ENCODE peak calls at places on chromosomes 1 and 21, in seven cellular contexts. One of them, this sample, is unnamed.

GRCh38 chr1:66400660-66401059 is 133.3 kb upstream of the SGIP1 start:
- DNase-seq in astrocyte: no peak
- DNase-seq in mucosa of gallbladder: no peak
- DNase-seq in stimulated activated CD8-positive, alpha-beta memory T cell treated with anti-CD3 and anti-CD28 coated beads, Interleukin-4, amount 100 ng/mL, for 1 hour: no peak
- DNase-seq in NCI-H1092: no peak
- DNase-seq in naive thymus-derived CD8-positive, alpha-beta T cell: no peak
- DNase-seq in T-helper 2 cell: peak
- DNase-seq in this sample: no peak

GRCh38 chr1:48661726-48662483 is 114.8 kb downstream of the BEND5 start:
- DNase-seq in mucosa of gallbladder: no peak
- DNase-seq in stimulated activated CD8-positive, alpha-beta memory T cell treated with anti-CD3 and anti-CD28 coated beads, Interleukin-4, amount 100 ng/mL, for 1 hour: no peak
- DNase-seq in naive thymus-derived CD8-positive, alpha-beta T cell: no peak
- DNase-seq in T-helper 2 cell: no peak
- DNase-seq in NCI-H1092: peak
- DNase-seq in astrocyte: no peak
- DNase-seq in this sample: no peak

GRCh38 chr1:158998781-158999161 is 10.9 kb upstream of the IFI16 start:
- DNase-seq in NCI-H1092: peak
- DNase-seq in naive thymus-derived CD8-positive, alpha-beta T cell: peak
- DNase-seq in stimulated activated CD8-positive, alpha-beta memory T cell treated with anti-CD3 and anti-CD28 coated beads, Interleukin-4, amount 100 ng/mL, for 1 hour: peak
- DNase-seq in astrocyte: peak
- DNase-seq in T-helper 2 cell: peak
- DNase-seq in mucosa of gallbladder: peak
- DNase-seq in this sample: peak

GRCh38 chr1:64469121-64469520 is 808 bp upstream of the CACHD1 start:
- DNase-seq in NCI-H1092: no peak
- DNase-seq in astrocyte: no peak
- DNase-seq in mucosa of gallbladder: no peak
- DNase-seq in naive thymus-derived CD8-positive, alpha-beta T cell: no peak
- DNase-seq in T-helper 2 cell: no peak
- DNase-seq in stimulated activated CD8-positive, alpha-beta memory T cell treated with anti-CD3 and anti-CD28 coated beads, Interleukin-4, amount 100 ng/mL, for 1 hour: no peak
- DNase-seq in this sample: peak

GRCh38 chr1:232635778-232636356 is 5.9 kb upstream of the SIPA1L2 start:
- DNase-seq in T-helper 2 cell: peak
- DNase-seq in mucosa of gallbladder: no peak
- DNase-seq in naive thymus-derived CD8-positive, alpha-beta T cell: no peak
- DNase-seq in astrocyte: peak
- DNase-seq in NCI-H1092: peak
- DNase-seq in stimulated activated CD8-positive, alpha-beta memory T cell treated with anti-CD3 and anti-CD28 coated beads, Interleukin-4, amount 100 ng/mL, for 1 hour: no peak
- DNase-seq in this sample: no peak

GRCh38 chr1:28329395-28330153 is 734 bp downstream of the MED18 start:
- DNase-seq in naive thymus-derived CD8-positive, alpha-beta T cell: no peak
- DNase-seq in mucosa of gallbladder: no peak
- DNase-seq in T-helper 2 cell: peak
- DNase-seq in NCI-H1092: no peak
- DNase-seq in stimulated activated CD8-positive, alpha-beta memory T cell treated with anti-CD3 and anti-CD28 coated beads, Interleukin-4, amount 100 ng/mL, for 1 hour: peak
- DNase-seq in astrocyte: peak
- DNase-seq in this sample: no peak

GRCh38 chr1:53145942-53146708 is 3.7 kb upstream of the SLC1A7 start:
- DNase-seq in T-helper 2 cell: no peak
- DNase-seq in astrocyte: peak
- DNase-seq in mucosa of gallbladder: peak
- DNase-seq in NCI-H1092: no peak
- DNase-seq in stimulated activated CD8-positive, alpha-beta memory T cell treated with anti-CD3 and anti-CD28 coated beads, Interleukin-4, amount 100 ng/mL, for 1 hour: no peak
- DNase-seq in naive thymus-derived CD8-positive, alpha-beta T cell: no peak
- DNase-seq in this sample: no peak

GRCh38 chr1:206847946-206848345 is 17.5 kb upstream of the IL20 start:
- DNase-seq in stimulated activated CD8-positive, alpha-beta memory T cell treated with anti-CD3 and anti-CD28 coated beads, Interleukin-4, amount 100 ng/mL, for 1 hour: no peak
- DNase-seq in naive thymus-derived CD8-positive, alpha-beta T cell: no peak
- DNase-seq in T-helper 2 cell: no peak
- DNase-seq in NCI-H1092: no peak
- DNase-seq in mucosa of gallbladder: no peak
- DNase-seq in astrocyte: no peak
- DNase-seq in this sample: no peak

GRCh38 chr1:204408074-204408507 is 3.5 kb downstream of the PPP1R15B start:
- DNase-seq in mucosa of gallbladder: peak
- DNase-seq in stimulated activated CD8-positive, alpha-beta memory T cell treated with anti-CD3 and anti-CD28 coated beads, Interleukin-4, amount 100 ng/mL, for 1 hour: no peak
- DNase-seq in naive thymus-derived CD8-positive, alpha-beta T cell: no peak
- DNase-seq in T-helper 2 cell: no peak
- DNase-seq in NCI-H1092: no peak
- DNase-seq in astrocyte: peak
- DNase-seq in this sample: peak

GRCh38 chr1:67347688-67348472 is 40.2 kb downstream of the IL12RB2 start:
- DNase-seq in T-helper 2 cell: peak
- DNase-seq in NCI-H1092: peak
- DNase-seq in astrocyte: peak
- DNase-seq in mucosa of gallbladder: peak
- DNase-seq in naive thymus-derived CD8-positive, alpha-beta T cell: no peak
- DNase-seq in stimulated activated CD8-positive, alpha-beta memory T cell treated with anti-CD3 and anti-CD28 coated beads, Interleukin-4, amount 100 ng/mL, for 1 hour: no peak
- DNase-seq in this sample: peak

GRCh38 chr1:187280051-187280450 is 451.3 kb downstream of the PLA2G4A start:
- DNase-seq in NCI-H1092: no peak
- DNase-seq in mucosa of gallbladder: no peak
- DNase-seq in naive thymus-derived CD8-positive, alpha-beta T cell: no peak
- DNase-seq in T-helper 2 cell: no peak
- DNase-seq in stimulated activated CD8-positive, alpha-beta memory T cell treated with anti-CD3 and anti-CD28 coated beads, Interleukin-4, amount 100 ng/mL, for 1 hour: no peak
- DNase-seq in astrocyte: no peak
- DNase-seq in this sample: no peak

GRCh38 chr21:24514081-24514733 is 1093.1 kb downstream of the MRPL39 start:
- DNase-seq in NCI-H1092: peak
- DNase-seq in astrocyte: no peak
- DNase-seq in naive thymus-derived CD8-positive, alpha-beta T cell: no peak
- DNase-seq in T-helper 2 cell: no peak
- DNase-seq in mucosa of gallbladder: no peak
- DNase-seq in stimulated activated CD8-positive, alpha-beta memory T cell treated with anti-CD3 and anti-CD28 coated beads, Interleukin-4, amount 100 ng/mL, for 1 hour: no peak
- DNase-seq in this sample: peak

GRCh38 chr1:161088587-161089110 is 709 bp downstream of the NECTIN4 start:
- DNase-seq in stimulated activated CD8-positive, alpha-beta memory T cell treated with anti-CD3 and anti-CD28 coated beads, Interleukin-4, amount 100 ng/mL, for 1 hour: no peak
- DNase-seq in mucosa of gallbladder: no peak
- DNase-seq in T-helper 2 cell: no peak
- DNase-seq in astrocyte: peak
- DNase-seq in NCI-H1092: no peak
- DNase-seq in naive thymus-derived CD8-positive, alpha-beta T cell: no peak
- DNase-seq in this sample: no peak

GRCh38 chr1:33602271-33602670 is 129.8 kb downstream of the ZSCAN20 start:
- DNase-seq in T-helper 2 cell: no peak
- DNase-seq in astrocyte: no peak
- DNase-seq in naive thymus-derived CD8-positive, alpha-beta T cell: no peak
- DNase-seq in mucosa of gallbladder: no peak
- DNase-seq in stimulated activated CD8-positive, alpha-beta memory T cell treated with anti-CD3 and anti-CD28 coated beads, Interleukin-4, amount 100 ng/mL, for 1 hour: no peak
- DNase-seq in NCI-H1092: no peak
- DNase-seq in this sample: no peak

GRCh38 chr1:27109103-27109822 is 45.7 kb downstream of the SLC9A1 start:
- DNase-seq in T-helper 2 cell: peak
- DNase-seq in NCI-H1092: no peak
- DNase-seq in stimulated activated CD8-positive, alpha-beta memory T cell treated with anti-CD3 and anti-CD28 coated beads, Interleukin-4, amount 100 ng/mL, for 1 hour: no peak
- DNase-seq in mucosa of gallbladder: no peak
- DNase-seq in naive thymus-derived CD8-positive, alpha-beta T cell: no peak
- DNase-seq in astrocyte: no peak
- DNase-seq in this sample: no peak

GRCh38 chr1:18967066-18967690 is 10.7 kb upstream of the IFFO2 start:
- DNase-seq in NCI-H1092: no peak
- DNase-seq in mucosa of gallbladder: no peak
- DNase-seq in astrocyte: no peak
- DNase-seq in naive thymus-derived CD8-positive, alpha-beta T cell: no peak
- DNase-seq in T-helper 2 cell: no peak
- DNase-seq in stimulated activated CD8-positive, alpha-beta memory T cell treated with anti-CD3 and anti-CD28 coated beads, Interleukin-4, amount 100 ng/mL, for 1 hour: no peak
- DNase-seq in this sample: no peak

GRCh38 chr1:190615818-190616217 is 138.2 kb upstream of the BRINP3 start:
- DNase-seq in NCI-H1092: no peak
- DNase-seq in stimulated activated CD8-positive, alpha-beta memory T cell treated with anti-CD3 and anti-CD28 coated beads, Interleukin-4, amount 100 ng/mL, for 1 hour: no peak
- DNase-seq in astrocyte: no peak
- DNase-seq in mucosa of gallbladder: no peak
- DNase-seq in naive thymus-derived CD8-positive, alpha-beta T cell: no peak
- DNase-seq in T-helper 2 cell: no peak
- DNase-seq in this sample: no peak

GRCh38 chr1:174074757-174075156 is 52.6 kb upstream of the RC3H1 start:
- DNase-seq in astrocyte: peak
- DNase-seq in mucosa of gallbladder: no peak
- DNase-seq in naive thymus-derived CD8-positive, alpha-beta T cell: no peak
- DNase-seq in NCI-H1092: no peak
- DNase-seq in T-helper 2 cell: peak
- DNase-seq in stimulated activated CD8-positive, alpha-beta memory T cell treated with anti-CD3 and anti-CD28 coated beads, Interleukin-4, amount 100 ng/mL, for 1 hour: no peak
- DNase-seq in this sample: peak

This sample was measured in NCI-H1105.